ENCODE peak calls at places on chromosomes 12 and 14, in seven cellular contexts. K is dorsolateral prefrontal cortex; E is non-pigmented ciliary epithelial cell; M is activated naive CD8-positive, alpha-beta T cell treated with anti-CD3 and anti-CD28 coated beads for 36 hours; H is amniotic epithelial cell; G is GM04503; R is Peyer's patch. A is an unnamed sample.

GRCh38 chr14:84390010-84390409 is 1139.9 kb upstream of the FLRT2 start:
- DNase-seq in H (no peak), G (no peak), K (no peak), E (no peak), M (no peak), R (no peak), A (no peak)

GRCh38 chr14:104323551-104324175 is 185.3 kb downstream of the KIF26A start:
- DNase-seq in R (peak; percentile 28), E (no peak), K (no peak), M (no peak), H (no peak), G (no peak), A (no peak)

GRCh38 chr14:65222434-65222833 is 120.1 kb upstream of the MAX start:
- DNase-seq in G (no peak), E (no peak), M (peak; percentile 49), K (no peak), R (peak; percentile 78), H (peak; percentile 65), A (peak; percentile 59)

GRCh38 chr12:48881652-48882324 is 16.1 kb upstream of the RND1 start:
- DNase-seq in H (peak; percentile 36), R (no peak), E (no peak), G (no peak), M (no peak), K (no peak), A (no peak)

GRCh38 chr12:4506870-4507269 is 31.8 kb upstream of the RAD51AP1 start:
- DNase-seq in R (no peak), H (peak; percentile 83), E (peak; percentile 54), K (no peak), M (no peak), G (no peak), A (no peak)

GRCh38 chr12:126084480-126084879 is 1019.2 kb downstream of the AACS start:
- DNase-seq in M (no peak), G (no peak), R (no peak), E (peak; percentile 20), H (no peak), K (no peak), A (no peak)

GRCh38 chr12:4809013-4809448 is 88.8 kb downstream of the GALNT8 start:
- DNase-seq in H (no peak), K (peak; percentile 52), R (no peak), M (no peak), E (no peak), G (no peak), A (no peak)

GRCh38 chr14:106163316-106163715 is 636.9 kb downstream of the TMEM121 start:
- DNase-seq in R (no peak), E (no peak), H (no peak), K (no peak), G (no peak), M (no peak), A (no peak)

GRCh38 chr14:69703047-69704046 is 63.6 kb upstream of the SRSF5 start:
- DNase-seq in G (no peak), M (no peak), R (no peak), H (no peak), E (no peak), K (no peak), A (no peak)

GRCh38 chr12:69026341-69026740 is 93.4 kb upstream of the CPM start:
- DNase-seq in R (no peak), M (no peak), H (peak; percentile 31), G (no peak), K (no peak), E (no peak), A (no peak)

GRCh38 chr12:107779077-107779840 is 4.8 kb downstream of the ASCL4 start:
- DNase-seq in M (no peak), K (no peak), E (no peak), R (no peak), G (no peak), H (no peak), A (no peak)

GRCh38 chr12:128727999-128728398 is 95.8 kb downstream of the SLC15A4 start:
- DNase-seq in E (no peak), H (no peak), G (no peak), R (peak; percentile 54), M (no peak), K (no peak), A (no peak)

GRCh38 chr14:51564460-51564859 is 87.2 kb upstream of the FRMD6 start:
- DNase-seq in E (no peak), G (no peak), H (no peak), M (no peak), K (no peak), R (no peak), A (no peak)

GRCh38 chr14:94028450-94028826 is 2.3 kb downstream of the OTUB2 start:
- DNase-seq in G (no peak), H (no peak), E (no peak), R (no peak), K (no peak), M (no peak), A (no peak)

GRCh38 chr14:104434214-104435076 is 145.1 kb upstream of the C14orf180 start:
- DNase-seq in R (no peak), M (no peak), G (no peak), K (no peak), H (no peak), E (no peak), A (no peak)

GRCh38 chr14:98711453-98711852 is 560.5 kb downstream of the BCL11B start:
- DNase-seq in G (no peak), R (no peak), M (no peak), K (no peak), E (no peak), H (no peak), A (no peak)

GRCh38 chr14:64939817-64940190 is 2.7 kb downstream of the GPX2 start:
- DNase-seq in E (no peak), M (no peak), R (no peak), H (no peak), K (no peak), G (no peak), A (no peak)

GRCh38 chr14:96247031-96247430 is 9.0 kb upstream of the BDKRB1 start:
- DNase-seq in G (no peak), E (no peak), K (no peak), H (peak; percentile 81), M (no peak), R (no peak), A (no peak)

GRCh38 chr12:112978163-112979081 is at the start of gene OAS2:
- DNase-seq in E (peak; percentile 27), K (no peak), G (peak; percentile 60), H (no peak), M (peak; percentile 86), R (peak; percentile 61), A (peak; percentile 88)

GRCh38 chr12:78586790-78587189 is 277.8 kb upstream of the SYT1 start:
- DNase-seq in R (no peak), M (no peak), H (no peak), G (no peak), K (no peak), E (no peak), A (no peak)

GRCh38 chr14:99589651-99590530 is 14.1 kb downstream of the CCDC85C start:
- DNase-seq in H (no peak), E (no peak), M (no peak), G (no peak), K (no peak), R (no peak), A (no peak)

GRCh38 chr12:64578556-64578955 is 31.7 kb upstream of the RASSF3 start:
- DNase-seq in H (no peak), M (no peak), K (no peak), E (no peak), G (no peak), R (no peak), A (no peak)

GRCh38 chr12:14849664-14850063 is 6.3 kb upstream of the ART4 start:
- DNase-seq in H (no peak), K (no peak), M (no peak), E (no peak), G (no peak), R (no peak), A (peak; percentile 12)

A was measured in fibroblast of gingiva.